ENCODE peak calls at places on chromosome 14, in eight cellular contexts. One of them, this sample, is unnamed.

GRCh38 chr14:36057452-36058142 is 118.9 kb downstream of the PTCSC3 start:
- DNase-seq in Calu3: peak
- DNase-seq in GM06990: no peak
- DNase-seq in lower lobe of right lung: no peak
- DNase-seq in HFFc6: no peak
- DNase-seq in mammary epithelial cell: peak
- DNase-seq in neural crest cell: no peak
- DNase-seq in cardiac fibroblast: no peak
- DNase-seq in this sample: no peak

GRCh38 chr14:93998871-93999403 is 1.8 kb downstream of the CCDC197 start:
- DNase-seq in Calu3: no peak
- DNase-seq in GM06990: no peak
- DNase-seq in lower lobe of right lung: no peak
- DNase-seq in HFFc6: no peak
- DNase-seq in mammary epithelial cell: no peak
- DNase-seq in neural crest cell: no peak
- DNase-seq in cardiac fibroblast: no peak
- DNase-seq in this sample: no peak

GRCh38 chr14:31388687-31389413 is 31.5 kb downstream of the HEATR5A start:
- DNase-seq in Calu3: no peak
- DNase-seq in GM06990: no peak
- DNase-seq in lower lobe of right lung: no peak
- DNase-seq in HFFc6: no peak
- DNase-seq in mammary epithelial cell: no peak
- DNase-seq in neural crest cell: no peak
- DNase-seq in cardiac fibroblast: peak
- DNase-seq in this sample: peak

GRCh38 chr14:70254476-70254961 is 65.8 kb upstream of the SLC8A3 start:
- DNase-seq in Calu3: peak
- DNase-seq in GM06990: peak
- DNase-seq in lower lobe of right lung: peak
- DNase-seq in HFFc6: no peak
- DNase-seq in mammary epithelial cell: peak
- DNase-seq in neural crest cell: peak
- DNase-seq in cardiac fibroblast: peak
- DNase-seq in this sample: peak

GRCh38 chr14:96663491-96664067 is 133.6 kb upstream of the VRK1 start:
- DNase-seq in Calu3: no peak
- DNase-seq in GM06990: no peak
- DNase-seq in lower lobe of right lung: no peak
- DNase-seq in HFFc6: no peak
- DNase-seq in mammary epithelial cell: no peak
- DNase-seq in neural crest cell: no peak
- DNase-seq in cardiac fibroblast: no peak
- DNase-seq in this sample: no peak

GRCh38 chr14:82180057-82180620 is 646.5 kb upstream of the SEL1L start:
- DNase-seq in Calu3: no peak
- DNase-seq in GM06990: no peak
- DNase-seq in lower lobe of right lung: no peak
- DNase-seq in HFFc6: no peak
- DNase-seq in mammary epithelial cell: no peak
- DNase-seq in neural crest cell: no peak
- DNase-seq in cardiac fibroblast: no peak
- DNase-seq in this sample: no peak

GRCh38 chr14:92607702-92608429 is 94.3 kb downstream of the RIN3 start:
- DNase-seq in Calu3: no peak
- DNase-seq in GM06990: no peak
- DNase-seq in lower lobe of right lung: no peak
- DNase-seq in HFFc6: peak
- DNase-seq in mammary epithelial cell: peak
- DNase-seq in neural crest cell: no peak
- DNase-seq in cardiac fibroblast: peak
- DNase-seq in this sample: no peak

GRCh38 chr14:96120941-96121340 is 81.8 kb downstream of the C14orf132 start:
- DNase-seq in Calu3: no peak
- DNase-seq in GM06990: no peak
- DNase-seq in lower lobe of right lung: no peak
- DNase-seq in HFFc6: no peak
- DNase-seq in mammary epithelial cell: no peak
- DNase-seq in neural crest cell: no peak
- DNase-seq in cardiac fibroblast: no peak
- DNase-seq in this sample: no peak

GRCh38 chr14:104477804-104478375 is 101.7 kb upstream of the C14orf180 start:
- DNase-seq in Calu3: no peak
- DNase-seq in GM06990: no peak
- DNase-seq in lower lobe of right lung: no peak
- DNase-seq in HFFc6: no peak
- DNase-seq in mammary epithelial cell: no peak
- DNase-seq in neural crest cell: no peak
- DNase-seq in cardiac fibroblast: no peak
- DNase-seq in this sample: no peak

GRCh38 chr14:72844528-72844927 is 49.4 kb downstream of the DPF3 start:
- DNase-seq in Calu3: no peak
- DNase-seq in GM06990: no peak
- DNase-seq in lower lobe of right lung: no peak
- DNase-seq in HFFc6: no peak
- DNase-seq in mammary epithelial cell: no peak
- DNase-seq in neural crest cell: no peak
- DNase-seq in cardiac fibroblast: peak
- DNase-seq in this sample: no peak

GRCh38 chr14:80117876-80118275 is 93.4 kb downstream of the DIO2 start:
- DNase-seq in Calu3: no peak
- DNase-seq in GM06990: no peak
- DNase-seq in lower lobe of right lung: no peak
- DNase-seq in HFFc6: no peak
- DNase-seq in mammary epithelial cell: no peak
- DNase-seq in neural crest cell: no peak
- DNase-seq in cardiac fibroblast: no peak
- DNase-seq in this sample: no peak

GRCh38 chr14:100031506-100032281 is 33.5 kb upstream of the EVL start:
- DNase-seq in Calu3: peak
- DNase-seq in GM06990: no peak
- DNase-seq in lower lobe of right lung: no peak
- DNase-seq in HFFc6: peak
- DNase-seq in mammary epithelial cell: peak
- DNase-seq in neural crest cell: no peak
- DNase-seq in cardiac fibroblast: peak
- DNase-seq in this sample: no peak

GRCh38 chr14:85731198-85731597 is 201.3 kb downstream of the FLRT2 start:
- DNase-seq in Calu3: no peak
- DNase-seq in GM06990: no peak
- DNase-seq in lower lobe of right lung: no peak
- DNase-seq in HFFc6: peak
- DNase-seq in mammary epithelial cell: peak
- DNase-seq in neural crest cell: no peak
- DNase-seq in cardiac fibroblast: peak
- DNase-seq in this sample: no peak

GRCh38 chr14:100779691-100780080 is 46.2 kb upstream of the MEG3 start:
- DNase-seq in Calu3: no peak
- DNase-seq in GM06990: no peak
- DNase-seq in lower lobe of right lung: no peak
- DNase-seq in HFFc6: no peak
- DNase-seq in mammary epithelial cell: no peak
- DNase-seq in neural crest cell: no peak
- DNase-seq in cardiac fibroblast: no peak
- DNase-seq in this sample: no peak

GRCh38 chr14:67420102-67420739 is 8.3 kb upstream of the PLEK2 start:
- DNase-seq in Calu3: peak
- DNase-seq in GM06990: no peak
- DNase-seq in lower lobe of right lung: no peak
- DNase-seq in HFFc6: no peak
- DNase-seq in mammary epithelial cell: peak
- DNase-seq in neural crest cell: no peak
- DNase-seq in cardiac fibroblast: no peak
- DNase-seq in this sample: peak

GRCh38 chr14:23365353-23366162 is 586 bp upstream of the EFS start:
- DNase-seq in Calu3: peak
- DNase-seq in GM06990: no peak
- DNase-seq in lower lobe of right lung: no peak
- DNase-seq in HFFc6: no peak
- DNase-seq in mammary epithelial cell: no peak
- DNase-seq in neural crest cell: peak
- DNase-seq in cardiac fibroblast: no peak
- DNase-seq in this sample: no peak

GRCh38 chr14:80940146-80940545 is 1.4 kb downstream of the CEP128 start:
- DNase-seq in Calu3: no peak
- DNase-seq in GM06990: no peak
- DNase-seq in lower lobe of right lung: no peak
- DNase-seq in HFFc6: no peak
- DNase-seq in mammary epithelial cell: no peak
- DNase-seq in neural crest cell: no peak
- DNase-seq in cardiac fibroblast: no peak
- DNase-seq in this sample: no peak

GRCh38 chr14:21860172-21860571 is 186.6 kb upstream of the OR4E1 start:
- DNase-seq in Calu3: peak
- DNase-seq in GM06990: no peak
- DNase-seq in lower lobe of right lung: no peak
- DNase-seq in HFFc6: no peak
- DNase-seq in mammary epithelial cell: peak
- DNase-seq in neural crest cell: no peak
- DNase-seq in cardiac fibroblast: peak
- DNase-seq in this sample: peak
- TF ChIP-seq CTCF in Calu3: peak
- TF ChIP-seq CTCF in GM06990: peak
- TF ChIP-seq CTCF in lower lobe of right lung: peak
- TF ChIP-seq CTCF in HFFc6: peak
- TF ChIP-seq CTCF in mammary epithelial cell: peak
- TF ChIP-seq CTCF in neural crest cell: peak
- TF ChIP-seq CTCF in cardiac fibroblast: peak
- TF ChIP-seq CTCF in this sample: peak

DNA sequence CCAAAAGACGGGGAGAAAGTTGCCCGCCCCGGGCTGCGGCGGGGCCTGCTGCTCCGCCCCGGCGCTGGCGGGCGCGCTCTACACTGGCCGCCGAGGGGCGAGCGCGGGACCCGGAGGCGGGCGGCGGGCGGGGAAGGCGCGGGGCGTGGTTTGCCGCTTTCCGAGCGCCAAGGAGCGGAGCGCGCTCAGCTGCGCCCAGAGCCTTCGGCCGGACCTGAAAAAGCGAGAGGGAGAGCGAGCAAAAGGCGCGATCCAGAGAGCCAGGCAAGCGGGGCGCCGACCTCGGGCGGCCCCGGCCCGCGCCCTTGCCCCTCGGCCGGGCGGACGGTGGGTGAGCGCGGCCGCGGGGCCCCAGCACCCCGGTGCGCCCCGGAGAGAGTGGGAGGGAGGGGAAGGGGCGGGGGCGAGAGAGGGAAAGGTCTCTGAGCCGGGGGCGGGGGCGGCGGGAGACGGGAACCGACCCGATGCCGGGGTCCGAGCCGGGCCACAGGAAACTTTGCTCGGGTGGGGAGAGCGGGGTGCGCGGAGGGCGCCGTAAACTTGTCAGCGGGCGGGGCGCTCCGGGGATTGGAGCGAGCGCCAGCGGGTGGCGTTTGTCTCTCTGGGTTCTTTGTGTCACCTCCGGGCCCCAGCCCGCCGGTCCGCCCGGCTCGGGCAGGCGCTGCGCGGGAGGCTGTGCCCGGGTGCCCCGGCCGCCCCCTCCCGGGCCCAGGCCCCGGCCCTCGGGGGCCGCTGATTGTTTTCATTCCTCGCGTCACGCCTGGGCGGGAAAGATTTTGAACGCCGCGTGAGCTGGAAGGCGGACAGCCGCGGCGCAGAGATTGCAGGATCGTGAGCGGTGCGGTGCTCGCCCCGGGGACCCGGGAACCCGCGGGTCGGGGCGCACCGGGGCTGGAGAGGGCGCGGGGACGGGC is at the start of gene SYNE2:
- DNase-seq in Calu3: peak
- DNase-seq in GM06990: peak
- DNase-seq in lower lobe of right lung: peak
- DNase-seq in HFFc6: peak
- DNase-seq in mammary epithelial cell: peak
- DNase-seq in neural crest cell: peak
- DNase-seq in cardiac fibroblast: peak
- DNase-seq in this sample: peak
- TF ChIP-seq CTCF in Calu3: no peak
- TF ChIP-seq CTCF in GM06990: peak
- TF ChIP-seq CTCF in lower lobe of right lung: peak
- TF ChIP-seq CTCF in HFFc6: peak
- TF ChIP-seq CTCF in mammary epithelial cell: no peak
- TF ChIP-seq CTCF in neural crest cell: peak
- TF ChIP-seq CTCF in cardiac fibroblast: no peak
- TF ChIP-seq CTCF in this sample: peak

DNA sequence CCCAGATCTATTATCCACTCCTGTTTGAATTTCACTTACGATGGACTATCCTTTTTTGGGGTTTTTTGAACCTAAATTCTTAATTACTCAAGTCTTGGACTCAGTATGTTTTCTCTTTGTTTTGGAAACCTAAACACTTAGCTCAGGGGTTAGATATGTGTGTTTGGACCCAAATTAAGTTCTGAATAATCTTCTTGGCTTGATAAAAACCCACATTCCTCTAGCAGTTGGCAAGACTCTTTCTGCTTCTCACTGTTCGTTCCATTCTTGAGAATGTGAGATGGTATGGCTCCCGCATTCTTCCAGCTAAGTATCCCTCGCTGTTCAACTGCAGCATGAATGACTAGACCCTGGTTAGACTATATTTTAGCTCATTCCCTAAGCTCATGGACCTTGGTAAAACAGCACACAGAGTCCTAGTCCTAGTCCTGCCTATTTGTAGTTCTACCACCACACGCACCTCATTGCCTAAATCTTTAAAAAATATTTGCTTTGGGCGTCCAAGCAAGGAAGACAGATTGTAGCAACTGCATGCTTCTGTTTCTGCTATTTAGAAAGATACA is 860.0 kb downstream of the RPS29 start:
- DNase-seq in Calu3: no peak
- DNase-seq in GM06990: no peak
- DNase-seq in lower lobe of right lung: no peak
- DNase-seq in HFFc6: no peak
- DNase-seq in mammary epithelial cell: no peak
- DNase-seq in neural crest cell: no peak
- DNase-seq in cardiac fibroblast: no peak
- DNase-seq in this sample: no peak
- TF ChIP-seq CTCF in Calu3: no peak
- TF ChIP-seq CTCF in GM06990: no peak
- TF ChIP-seq CTCF in lower lobe of right lung: no peak
- TF ChIP-seq CTCF in HFFc6: no peak
- TF ChIP-seq CTCF in mammary epithelial cell: no peak
- TF ChIP-seq CTCF in neural crest cell: no peak
- TF ChIP-seq CTCF in cardiac fibroblast: no peak
- TF ChIP-seq CTCF in this sample: no peak

DNA sequence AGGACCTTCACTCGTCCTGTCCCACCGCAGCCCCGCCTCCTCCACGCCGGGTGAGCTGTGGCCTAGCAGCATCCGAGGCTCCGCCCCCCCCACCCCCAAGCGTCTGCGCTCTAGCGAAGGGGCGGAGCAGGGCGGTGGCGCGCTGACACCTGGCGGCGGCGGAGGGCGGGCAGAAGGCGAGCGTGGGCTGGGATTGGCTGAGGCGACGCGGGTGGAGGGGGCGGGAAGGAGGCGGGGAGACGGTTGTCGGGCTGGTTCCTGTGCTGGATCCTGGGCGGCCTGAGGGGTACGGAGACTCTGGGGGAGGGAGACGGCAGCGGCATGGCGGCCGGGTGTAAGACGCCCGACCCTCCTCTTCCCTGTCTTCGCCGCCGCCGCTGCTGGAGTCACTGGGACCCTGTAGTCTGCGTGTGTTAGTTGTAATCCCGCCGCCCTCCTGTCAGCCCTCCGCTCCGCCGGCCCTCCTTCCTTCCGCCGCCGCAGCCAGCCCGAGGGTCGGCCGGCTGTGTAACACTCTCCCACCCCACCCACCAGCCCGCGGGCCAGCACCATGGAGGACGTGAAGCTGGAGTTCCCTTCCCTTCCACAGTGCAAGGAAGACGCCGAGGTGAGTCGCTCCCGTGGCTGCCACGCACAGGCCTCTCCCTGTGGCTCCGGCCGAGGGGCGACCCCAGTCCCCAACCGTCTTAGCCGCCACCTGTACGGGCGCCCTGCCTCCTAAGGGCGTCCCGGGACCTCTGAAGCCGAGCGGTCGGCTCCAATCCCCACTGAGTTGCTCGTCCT is at the start of gene STYX:
- DNase-seq in Calu3: peak
- DNase-seq in GM06990: peak
- DNase-seq in lower lobe of right lung: peak
- DNase-seq in HFFc6: peak
- DNase-seq in mammary epithelial cell: peak
- DNase-seq in neural crest cell: peak
- DNase-seq in cardiac fibroblast: peak
- DNase-seq in this sample: peak
- TF ChIP-seq CTCF in Calu3: no peak
- TF ChIP-seq CTCF in GM06990: no peak
- TF ChIP-seq CTCF in lower lobe of right lung: peak
- TF ChIP-seq CTCF in HFFc6: peak
- TF ChIP-seq CTCF in mammary epithelial cell: no peak
- TF ChIP-seq CTCF in neural crest cell: no peak
- TF ChIP-seq CTCF in cardiac fibroblast: no peak
- TF ChIP-seq CTCF in this sample: no peak